ENCODE peak calls at places on chromosomes 11 and 22, in four cellular contexts. H is dorsolateral prefrontal cortex, N is epithelial cell of proximal tubule, W is prostate gland. X is an unnamed sample.

GRCh38 chr11:119248750-119249670 is 42.9 kb downstream of the CBL start:
- DNase-seq in H (no peak), N (no peak), W (no peak), X (no peak)

GRCh38 chr11:19935507-19935906 is 222.9 kb downstream of the NAV2 start:
- DNase-seq in H (no peak), N (no peak), W (no peak), X (no peak)

GRCh38 chr11:34305095-34305692 is 52.6 kb downstream of the ABTB2 start:
- DNase-seq in H (no peak), N (no peak), W (peak; percentile 15), X (no peak)

GRCh38 chr11:29162490-29162889 is 854.3 kb downstream of the KCNA4 start:
- DNase-seq in H (no peak), N (no peak), W (no peak), X (no peak)

GRCh38 chr11:134386945-134387344 is 25.1 kb downstream of the B3GAT1 start:
- DNase-seq in H (no peak), N (no peak), W (no peak), X (no peak)

GRCh38 chr11:8080674-8081590 is at the start of gene TUB:
- DNase-seq in H (peak; percentile 27), N (no peak), W (no peak), X (peak; percentile 21)

GRCh38 chr11:123072279-123072678 is 10.3 kb upstream of the HSPA8 start:
- DNase-seq in H (no peak), N (no peak), W (peak; percentile 58), X (peak; percentile 55)

GRCh38 chr11:12682730-12683500 is 8.7 kb downstream of the TEAD1 start:
- DNase-seq in H (no peak), N (no peak), W (no peak), X (no peak)

GRCh38 chr11:30128269-30128932 is 102.4 kb upstream of the FSHB start:
- DNase-seq in H (no peak), N (no peak), W (peak; percentile 11), X (peak; percentile 64)

GRCh38 chr11:17846852-17847453 is 112.4 kb downstream of the KCNC1 start:
- DNase-seq in H (peak; percentile 50), N (peak; percentile 6), W (no peak), X (peak; percentile 56)

GRCh38 chr11:121521145-121522042 is 68.6 kb upstream of the SORL1-AS1 start:
- DNase-seq in H (no peak), N (no peak), W (no peak), X (peak; percentile 77)

GRCh38 chr11:17934194-17934593 is 78.7 kb downstream of the SERGEF start:
- DNase-seq in H (no peak), N (no peak), W (no peak), X (no peak)

GRCh38 chr11:72441647-72442267 is 7.4 kb upstream of the CLPB start:
- DNase-seq in H (no peak), N (no peak), W (no peak), X (no peak)

GRCh38 chr22:27075028-27075678 is 417.8 kb downstream of the MIAT start:
- DNase-seq in H (no peak), N (no peak), W (no peak), X (peak; percentile 6)

GRCh38 chr11:65375012-65375411 is 7.4 kb downstream of the SLC25A45 start:
- DNase-seq in H (no peak), N (no peak), W (no peak), X (peak; percentile 67)

GRCh38 chr11:125338435-125338834 is 157.6 kb downstream of the FEZ1 start:
- DNase-seq in H (no peak), N (no peak), W (no peak), X (no peak)

GRCh38 chr11:41225856-41226255 is 233.6 kb downstream of the LRRC4C start:
- DNase-seq in H (no peak), N (no peak), W (no peak), X (no peak)

GRCh38 chr11:707817-708420 is 1.9 kb downstream of the EPS8L2 start:
- DNase-seq in H (no peak), N (no peak), W (no peak), X (no peak)

GRCh38 chr11:127470485-127470884 is 469.9 kb upstream of the KIRREL3 start:
- DNase-seq in H (no peak), N (no peak), W (no peak), X (no peak)

GRCh38 chr11:62459080-62459479 is 40.2 kb downstream of the SCGB1A1 start:
- DNase-seq in H (no peak), N (no peak), W (no peak), X (no peak)

GRCh38 chr22:50473088-50473487 is 1.7 kb downstream of the SBF1 start:
- DNase-seq in H (no peak), N (no peak), W (no peak), X (peak; percentile 42)

GRCh38 chr11:47107709-47108108 is 69.0 kb downstream of the ARFGAP2 start:
- DNase-seq in H (no peak), N (no peak), W (no peak), X (no peak)

GRCh38 chr11:86440305-86440716 is 65.6 kb downstream of the CCDC81 start:
- DNase-seq in H (no peak), N (no peak), W (no peak), X (no peak)

GRCh38 chr11:123510579-123510905 is 80.5 kb downstream of the GRAMD1B start:
- DNase-seq in H (no peak), N (no peak), W (no peak), X (no peak)

GRCh38 chr22:49328630-49329405 is 498.9 kb downstream of the BRD1 start:
- DNase-seq in H (peak; percentile 13), N (no peak), W (no peak), X (no peak)

GRCh38 chr11:71543866-71544265 is 4.4 kb upstream of the KRTAP5-9 start:
- DNase-seq in H (no peak), N (no peak), W (no peak), X (no peak)

GRCh38 chr22:38299001-38299651 is 18.1 kb downstream of the CSNK1E start:
- DNase-seq in H (no peak), N (no peak), W (no peak), X (peak; percentile 86)

GRCh38 chr11:65479184-65480145 is 19.4 kb upstream of the MALAT1 start:
- DNase-seq in H (no peak), N (peak; percentile 86), W (peak; percentile 79), X (peak; percentile 52)

GRCh38 chr11:2987881-2988280 is 4.2 kb downstream of the NAP1L4 start:
- DNase-seq in H (no peak), N (no peak), W (no peak), X (peak; percentile 31)

GRCh38 chr11:102850973-102851745 is 7.8 kb upstream of the MMP3 start:
- DNase-seq in H (no peak), N (peak; percentile 50), W (no peak), X (peak; percentile 91)

DNA sequence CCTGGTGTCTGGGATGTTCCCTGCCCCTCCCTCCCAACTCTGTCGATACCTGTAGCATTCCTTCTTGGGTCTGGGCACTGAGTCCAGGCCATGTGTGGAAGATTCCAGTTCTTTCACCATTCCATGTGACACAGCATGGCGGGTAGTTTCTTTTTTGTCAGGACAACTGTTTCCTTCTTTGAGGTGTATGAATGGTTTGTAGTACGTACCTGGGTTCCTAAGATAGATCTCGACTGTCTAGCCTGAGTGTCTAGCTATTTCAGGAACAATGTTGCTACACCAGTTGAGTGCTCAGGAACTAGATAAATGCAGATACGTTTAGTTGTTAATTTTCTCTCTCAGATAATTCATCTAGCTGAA is 43.3 kb downstream of the TNRC6B start:
- DNase-seq in H (no peak), N (no peak), W (no peak), X (no peak)
- H3K4me3 ChIP-seq in H (no peak overlapping the region), N (no peak overlapping the region), W (no peak overlapping the region), X (no peak overlapping the region)

GRCh38 chr11:60056349-60056969 is at the start of gene MS4A3:
- DNase-seq in H (no peak), N (no peak), W (no peak), X (no peak)

GRCh38 chr11:60064115-60064514 is 7.7 kb downstream of the MS4A3 start:
- DNase-seq in H (no peak), N (no peak), W (no peak), X (no peak)

DNA sequence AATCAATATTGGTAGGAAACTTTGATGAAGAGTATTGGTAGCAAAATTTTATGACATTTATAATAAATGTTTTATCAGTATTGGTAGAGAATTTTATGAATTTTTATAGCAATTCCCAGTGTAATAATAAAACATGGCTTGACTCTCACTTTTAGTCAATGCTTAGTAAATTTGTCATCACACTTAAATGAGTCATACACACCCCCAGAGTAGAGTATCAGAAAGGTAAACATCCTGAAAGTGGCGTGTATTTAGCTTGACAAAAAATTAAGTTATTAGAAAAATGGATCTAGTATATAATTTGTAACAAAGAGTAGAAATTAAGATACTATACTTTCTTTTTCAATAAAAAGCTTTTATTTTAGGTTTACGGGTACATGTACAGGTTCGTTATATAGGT is 2.6 kb downstream of the MS4A3 start:
- DNase-seq in H (no peak), N (no peak), W (no peak), X (peak; percentile 23)
- TF ChIP-seq CTCF in H (no peak), N (no peak), W (no peak), X (no peak)

DNA sequence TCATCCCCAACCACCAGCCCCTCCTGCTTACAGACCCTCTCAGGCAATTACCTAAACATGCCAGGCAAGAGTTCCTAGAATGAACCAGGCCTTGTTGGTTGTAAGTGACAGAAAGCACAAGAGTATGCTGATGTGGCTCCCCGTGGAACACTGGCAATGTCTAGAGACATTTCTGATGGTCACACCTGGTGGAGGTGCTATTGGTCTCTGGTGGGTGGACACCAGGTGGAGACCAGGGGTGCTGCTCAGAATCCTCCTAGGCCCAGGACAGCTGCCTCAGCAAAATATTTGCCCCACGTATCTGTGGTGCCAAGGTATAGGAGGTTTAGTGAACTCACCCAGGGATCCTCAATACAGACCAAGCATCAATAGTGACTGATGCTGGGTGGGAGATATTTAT is 832.7 kb downstream of the TBC1D22A start:
- DNase-seq in H (no peak), N (no peak), W (no peak), X (no peak)
- H3K4me3 ChIP-seq in H (no peak overlapping the region), N (no peak overlapping the region), W (no peak overlapping the region), X (no peak overlapping the region)

GRCh38 chr11:82675838-82676237 is 57.8 kb downstream of the FAM181B start:
- DNase-seq in H (no peak), N (no peak), W (no peak), X (no peak)

GRCh38 chr11:82671451-82671850 is 62.2 kb downstream of the FAM181B start:
- DNase-seq in H (no peak), N (no peak), W (no peak), X (peak; percentile 60)

GRCh38 chr11:82682003-82682751 is 51.5 kb downstream of the FAM181B start:
- DNase-seq in H (no peak), N (peak; percentile 55), W (peak; percentile 80), X (peak; percentile 85)

GRCh38 chr11:82680252-82680651 is 53.4 kb downstream of the FAM181B start:
- DNase-seq in H (no peak), N (no peak), W (peak; percentile 34), X (no peak)

DNA sequence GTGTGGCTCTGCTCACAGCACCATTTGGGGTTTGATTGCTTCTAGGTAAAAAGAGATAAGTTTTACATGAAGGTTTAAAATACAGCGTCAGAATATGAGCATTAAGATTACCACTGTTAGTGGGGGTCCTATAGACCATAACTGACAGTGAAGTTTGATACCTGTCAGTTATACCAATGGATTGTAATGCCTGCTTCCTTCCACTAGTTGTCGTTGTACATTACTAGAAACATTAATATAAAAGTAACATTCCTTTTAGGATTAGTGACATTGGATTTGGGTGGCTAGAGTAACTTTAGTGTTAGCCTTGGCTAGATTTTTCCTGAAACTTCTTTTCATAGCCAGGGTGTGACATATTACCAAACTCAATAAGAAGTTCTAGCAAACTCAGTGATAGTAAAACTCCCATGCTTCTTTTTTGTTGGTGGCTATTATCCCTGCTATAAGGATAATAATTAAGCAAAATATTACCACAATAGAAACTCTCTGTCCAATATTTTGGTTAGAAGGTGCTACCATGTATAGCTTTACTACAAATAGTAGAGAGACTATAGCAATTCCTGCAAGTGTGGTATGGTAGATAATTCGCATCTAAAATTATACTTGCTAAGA is 57.1 kb downstream of the FAM181B start:
- DNase-seq in H (no peak), N (no peak), W (no peak), X (no peak)
- TF ChIP-seq CTCF in H (no peak), N (peak; percentile 57), W (no peak), X (peak; percentile 53)

GRCh38 chr11:117528061-117528780 is 200.6 kb downstream of the CEP164 start:
- DNase-seq in H (no peak), N (no peak), W (no peak), X (no peak)
- H3K4me3 ChIP-seq in H (no peak overlapping the region), N (no peak overlapping the region), W (no peak overlapping the region), X (no peak overlapping the region)